ENCODE peak calls at places on chromosomes 2 and 18, in nine cellular contexts. One of them, this sample, is unnamed.

GRCh38 chr2:218570850-218571249 is 2.2 kb downstream of the CNOT9 start:
- DNase-seq in stomach: no peak
- DNase-seq in DND-41: no peak
- DNase-seq in progenitor cell of endocrine pancreas: no peak
- DNase-seq in sigmoid colon: no peak
- DNase-seq in hepatocyte: no peak
- DNase-seq in fibroblast of lung: peak; percentile 33
- DNase-seq in thyroid gland: no peak
- DNase-seq in glutamatergic neuron: no peak
- DNase-seq in this sample: no peak

GRCh38 chr18:10783941-10784340 is 258.1 kb downstream of the NAPG start:
- DNase-seq in thyroid gland: no peak
- DNase-seq in sigmoid colon: no peak
- DNase-seq in hepatocyte: no peak
- DNase-seq in glutamatergic neuron: no peak
- DNase-seq in stomach: no peak
- DNase-seq in progenitor cell of endocrine pancreas: no peak
- DNase-seq in DND-41: no peak
- DNase-seq in fibroblast of lung: no peak
- DNase-seq in this sample: no peak

GRCh38 chr18:21330122-21330701 is 88.2 kb downstream of the GREB1L start:
- DNase-seq in DND-41: no peak
- DNase-seq in fibroblast of lung: peak; percentile 65
- DNase-seq in thyroid gland: peak; percentile 83
- DNase-seq in progenitor cell of endocrine pancreas: no peak
- DNase-seq in glutamatergic neuron: no peak
- DNase-seq in sigmoid colon: no peak
- DNase-seq in stomach: peak; percentile 32
- DNase-seq in hepatocyte: peak; percentile 55
- DNase-seq in this sample: no peak

GRCh38 chr2:239155806-239156480 is 244.9 kb downstream of the HDAC4 start:
- DNase-seq in progenitor cell of endocrine pancreas: no peak
- DNase-seq in fibroblast of lung: no peak
- DNase-seq in glutamatergic neuron: peak; percentile 6
- DNase-seq in DND-41: no peak
- DNase-seq in stomach: peak; percentile 14
- DNase-seq in sigmoid colon: peak; percentile 61
- DNase-seq in thyroid gland: no peak
- DNase-seq in hepatocyte: no peak
- DNase-seq in this sample: no peak

GRCh38 chr2:219438453-219438852 is 3.8 kb downstream of the SPEG start:
- DNase-seq in stomach: no peak
- DNase-seq in DND-41: no peak
- DNase-seq in fibroblast of lung: no peak
- DNase-seq in glutamatergic neuron: no peak
- DNase-seq in progenitor cell of endocrine pancreas: no peak
- DNase-seq in sigmoid colon: no peak
- DNase-seq in hepatocyte: no peak
- DNase-seq in thyroid gland: no peak
- DNase-seq in this sample: no peak

GRCh38 chr2:194870974-194871535 is 786.0 kb upstream of the SLC39A10 start:
- DNase-seq in thyroid gland: no peak
- DNase-seq in hepatocyte: no peak
- DNase-seq in sigmoid colon: no peak
- DNase-seq in DND-41: peak; percentile 17
- DNase-seq in progenitor cell of endocrine pancreas: no peak
- DNase-seq in stomach: no peak
- DNase-seq in fibroblast of lung: no peak
- DNase-seq in glutamatergic neuron: no peak
- DNase-seq in this sample: no peak

GRCh38 chr18:13437034-13437433 is 218.5 kb downstream of the LDLRAD4 start:
- DNase-seq in hepatocyte: no peak
- DNase-seq in sigmoid colon: peak; percentile 68
- DNase-seq in thyroid gland: no peak
- DNase-seq in progenitor cell of endocrine pancreas: no peak
- DNase-seq in DND-41: peak; percentile 77
- DNase-seq in glutamatergic neuron: no peak
- DNase-seq in fibroblast of lung: no peak
- DNase-seq in stomach: no peak
- DNase-seq in this sample: peak; percentile 27

GRCh38 chr18:31516432-31516831 is 18.5 kb downstream of the DSG2 start:
- DNase-seq in sigmoid colon: no peak
- DNase-seq in DND-41: no peak
- DNase-seq in fibroblast of lung: no peak
- DNase-seq in stomach: no peak
- DNase-seq in glutamatergic neuron: no peak
- DNase-seq in progenitor cell of endocrine pancreas: no peak
- DNase-seq in thyroid gland: no peak
- DNase-seq in hepatocyte: no peak
- DNase-seq in this sample: no peak

GRCh38 chr18:12422936-12423335 is 15.2 kb downstream of the PRELID3A start:
- DNase-seq in stomach: no peak
- DNase-seq in progenitor cell of endocrine pancreas: no peak
- DNase-seq in glutamatergic neuron: no peak
- DNase-seq in fibroblast of lung: no peak
- DNase-seq in sigmoid colon: no peak
- DNase-seq in thyroid gland: no peak
- DNase-seq in DND-41: peak; percentile 8
- DNase-seq in hepatocyte: no peak
- DNase-seq in this sample: peak; percentile 38

GRCh38 chr2:22124003-22124402 is 1000.2 kb downstream of the TDRD15 start:
- DNase-seq in progenitor cell of endocrine pancreas: no peak
- DNase-seq in stomach: no peak
- DNase-seq in DND-41: no peak
- DNase-seq in thyroid gland: no peak
- DNase-seq in sigmoid colon: no peak
- DNase-seq in glutamatergic neuron: no peak
- DNase-seq in hepatocyte: no peak
- DNase-seq in fibroblast of lung: peak; percentile 3
- DNase-seq in this sample: no peak

GRCh38 chr2:22126978-22127377 is 1003.2 kb downstream of the TDRD15 start:
- DNase-seq in thyroid gland: no peak
- DNase-seq in hepatocyte: no peak
- DNase-seq in stomach: no peak
- DNase-seq in sigmoid colon: no peak
- DNase-seq in progenitor cell of endocrine pancreas: no peak
- DNase-seq in DND-41: no peak
- DNase-seq in fibroblast of lung: no peak
- DNase-seq in glutamatergic neuron: no peak
- DNase-seq in this sample: no peak
- TF ChIP-seq CTCF in thyroid gland: no peak
- TF ChIP-seq CTCF in hepatocyte: no peak
- TF ChIP-seq CTCF in stomach: no peak
- TF ChIP-seq CTCF in sigmoid colon: no peak
- TF ChIP-seq CTCF in progenitor cell of endocrine pancreas: no peak
- TF ChIP-seq CTCF in DND-41: no peak
- TF ChIP-seq CTCF in fibroblast of lung: no peak
- TF ChIP-seq CTCF in glutamatergic neuron: no peak
- TF ChIP-seq CTCF in this sample: no peak

GRCh38 chr2:20222769-20223344 is 2.1 kb downstream of the SDC1 start:
- DNase-seq in fibroblast of lung: no peak
- DNase-seq in DND-41: no peak
- DNase-seq in sigmoid colon: no peak
- DNase-seq in hepatocyte: no peak
- DNase-seq in glutamatergic neuron: no peak
- DNase-seq in progenitor cell of endocrine pancreas: no peak
- DNase-seq in thyroid gland: no peak
- DNase-seq in stomach: no peak
- DNase-seq in this sample: no peak
- TF ChIP-seq CTCF in fibroblast of lung: no peak
- TF ChIP-seq CTCF in DND-41: no peak
- TF ChIP-seq CTCF in sigmoid colon: no peak
- TF ChIP-seq CTCF in hepatocyte: no peak
- TF ChIP-seq CTCF in glutamatergic neuron: no peak
- TF ChIP-seq CTCF in progenitor cell of endocrine pancreas: no peak
- TF ChIP-seq CTCF in thyroid gland: no peak
- TF ChIP-seq CTCF in stomach: no peak
- TF ChIP-seq CTCF in this sample: no peak

GRCh38 chr2:59182249-59182648 is 941.1 kb upstream of the FANCL start:
- DNase-seq in sigmoid colon: no peak
- DNase-seq in glutamatergic neuron: peak; percentile 28
- DNase-seq in stomach: no peak
- DNase-seq in DND-41: peak; percentile 14
- DNase-seq in hepatocyte: peak; percentile 61
- DNase-seq in fibroblast of lung: no peak
- DNase-seq in thyroid gland: no peak
- DNase-seq in progenitor cell of endocrine pancreas: no peak
- DNase-seq in this sample: peak; percentile 8
- TF ChIP-seq CTCF in sigmoid colon: no peak
- TF ChIP-seq CTCF in glutamatergic neuron: peak; percentile 66
- TF ChIP-seq CTCF in stomach: peak; percentile 12
- TF ChIP-seq CTCF in DND-41: peak; percentile 59
- TF ChIP-seq CTCF in hepatocyte: peak; percentile 44
- TF ChIP-seq CTCF in fibroblast of lung: peak; percentile 31
- TF ChIP-seq CTCF in thyroid gland: no peak
- TF ChIP-seq CTCF in progenitor cell of endocrine pancreas: peak; percentile 65
- TF ChIP-seq CTCF in this sample: peak; percentile 45

DNA sequence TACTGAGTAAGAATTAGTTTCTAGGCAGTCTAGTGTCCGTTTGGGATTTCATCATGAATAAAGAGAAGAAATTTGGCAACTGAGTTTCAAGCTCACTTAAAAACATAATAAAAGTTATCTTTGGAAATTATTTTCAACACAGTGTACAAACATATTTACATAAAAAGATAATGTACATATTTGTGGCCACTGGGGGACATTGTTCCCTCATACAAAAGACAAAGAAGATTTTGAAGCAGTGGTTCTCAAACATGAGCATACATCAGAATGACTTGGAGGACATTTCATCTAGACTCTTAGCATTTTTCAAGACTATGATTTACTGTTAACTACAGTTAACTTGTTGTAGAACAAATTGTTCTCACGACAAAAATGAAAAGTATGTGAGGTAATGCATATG is 15.7 kb upstream of the TTC21B start:
- DNase-seq in progenitor cell of endocrine pancreas: no peak
- DNase-seq in fibroblast of lung: peak; percentile 4
- DNase-seq in DND-41: no peak
- DNase-seq in hepatocyte: no peak
- DNase-seq in glutamatergic neuron: no peak
- DNase-seq in stomach: no peak
- DNase-seq in sigmoid colon: no peak
- DNase-seq in thyroid gland: no peak
- DNase-seq in this sample: no peak
- TF ChIP-seq CTCF in progenitor cell of endocrine pancreas: no peak
- TF ChIP-seq CTCF in fibroblast of lung: no peak
- TF ChIP-seq CTCF in DND-41: no peak
- TF ChIP-seq CTCF in hepatocyte: no peak
- TF ChIP-seq CTCF in glutamatergic neuron: no peak
- TF ChIP-seq CTCF in stomach: no peak
- TF ChIP-seq CTCF in sigmoid colon: no peak
- TF ChIP-seq CTCF in thyroid gland: no peak
- TF ChIP-seq CTCF in this sample: no peak

GRCh38 chr2:61887684-61888303 is 662 bp downstream of the CCT4 start:
- DNase-seq in hepatocyte: peak; percentile 17
- DNase-seq in sigmoid colon: no peak
- DNase-seq in thyroid gland: peak; percentile 18
- DNase-seq in glutamatergic neuron: no peak
- DNase-seq in fibroblast of lung: peak; percentile 50
- DNase-seq in stomach: no peak
- DNase-seq in progenitor cell of endocrine pancreas: no peak
- DNase-seq in DND-41: peak; percentile 33
- DNase-seq in this sample: peak; percentile 21

GRCh38 chr2:61882850-61883249 is 5.6 kb downstream of the CCT4 start:
- DNase-seq in hepatocyte: no peak
- DNase-seq in glutamatergic neuron: no peak
- DNase-seq in sigmoid colon: no peak
- DNase-seq in fibroblast of lung: no peak
- DNase-seq in thyroid gland: no peak
- DNase-seq in stomach: no peak
- DNase-seq in progenitor cell of endocrine pancreas: no peak
- DNase-seq in DND-41: no peak
- DNase-seq in this sample: no peak

GRCh38 chr2:61889212-61889956 is 928 bp upstream of the CCT4 start:
- DNase-seq in sigmoid colon: peak; percentile 67
- DNase-seq in hepatocyte: peak; percentile 10
- DNase-seq in glutamatergic neuron: no peak
- DNase-seq in fibroblast of lung: no peak
- DNase-seq in stomach: peak; percentile 50
- DNase-seq in progenitor cell of endocrine pancreas: no peak
- DNase-seq in thyroid gland: peak; percentile 16
- DNase-seq in DND-41: no peak
- DNase-seq in this sample: no peak

DNA sequence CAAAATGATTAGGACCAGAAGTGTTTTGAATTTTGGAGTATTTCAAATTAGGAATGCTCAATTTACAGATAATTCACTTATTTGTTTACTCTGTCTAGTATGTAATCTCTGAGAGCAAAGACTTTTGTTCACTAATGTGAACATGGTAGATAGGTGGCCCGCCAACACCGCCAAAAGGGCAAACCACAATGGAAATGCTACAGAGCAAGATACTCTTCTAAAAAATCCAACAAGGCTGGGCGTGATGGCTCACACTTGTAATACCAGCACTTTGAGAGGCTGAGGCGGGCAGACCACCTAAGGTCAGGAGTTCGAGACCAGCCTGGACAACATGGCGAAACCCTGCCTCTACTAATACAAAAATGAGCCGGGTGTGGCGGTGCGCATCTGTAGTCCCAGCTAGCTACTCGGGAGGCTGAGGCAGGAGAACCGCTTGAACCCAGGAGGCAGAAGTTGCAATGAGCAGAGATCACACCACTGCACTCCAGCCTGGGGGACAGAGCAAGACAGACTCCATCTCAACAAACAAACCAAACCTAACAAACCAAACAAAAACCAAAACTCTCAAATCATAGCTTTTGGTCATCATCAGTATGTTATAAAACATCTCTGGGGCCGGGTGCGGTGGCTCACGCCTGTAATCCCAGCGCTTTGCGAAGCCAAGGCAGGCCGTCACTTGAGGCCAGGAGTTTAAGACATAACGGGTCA is 2.4 kb downstream of the CCT4 start:
- DNase-seq in stomach: no peak
- DNase-seq in progenitor cell of endocrine pancreas: no peak
- DNase-seq in thyroid gland: no peak
- DNase-seq in fibroblast of lung: no peak
- DNase-seq in DND-41: no peak
- DNase-seq in glutamatergic neuron: no peak
- DNase-seq in sigmoid colon: no peak
- DNase-seq in hepatocyte: no peak
- DNase-seq in this sample: peak; percentile 59
- TF ChIP-seq CTCF in stomach: no peak
- TF ChIP-seq CTCF in progenitor cell of endocrine pancreas: no peak
- TF ChIP-seq CTCF in thyroid gland: no peak
- TF ChIP-seq CTCF in fibroblast of lung: no peak
- TF ChIP-seq CTCF in DND-41: no peak
- TF ChIP-seq CTCF in glutamatergic neuron: no peak
- TF ChIP-seq CTCF in sigmoid colon: no peak
- TF ChIP-seq CTCF in hepatocyte: no peak
- TF ChIP-seq CTCF in this sample: no peak

GRCh38 chr18:36335476-36336279 is 38.2 kb downstream of the FHOD3 start:
- DNase-seq in hepatocyte: no peak
- DNase-seq in sigmoid colon: no peak
- DNase-seq in stomach: no peak
- DNase-seq in glutamatergic neuron: no peak
- DNase-seq in fibroblast of lung: no peak
- DNase-seq in thyroid gland: no peak
- DNase-seq in progenitor cell of endocrine pancreas: no peak
- DNase-seq in DND-41: no peak
- DNase-seq in this sample: no peak
- TF ChIP-seq CTCF in hepatocyte: no peak
- TF ChIP-seq CTCF in sigmoid colon: no peak
- TF ChIP-seq CTCF in stomach: no peak
- TF ChIP-seq CTCF in glutamatergic neuron: peak; percentile 14
- TF ChIP-seq CTCF in fibroblast of lung: no peak
- TF ChIP-seq CTCF in thyroid gland: no peak
- TF ChIP-seq CTCF in progenitor cell of endocrine pancreas: no peak
- TF ChIP-seq CTCF in DND-41: no peak
- TF ChIP-seq CTCF in this sample: no peak

This sample was measured in activated CD8-positive, alpha-beta T cell treated with anti-CD3 and anti-CD28 coated beads for 36 hours.